ENCODE peak calls at places on chromosome 10, in eight cellular contexts. One of them, this sample, is unnamed.

GRCh38 chr10:32680803-32681557 is 235.0 kb downstream of the CCDC7 start:
- DNase-seq in bronchial epithelial cell: no peak
- DNase-seq in LoVo: no peak
- DNase-seq in kidney tubule cell: no peak
- DNase-seq in pulmonary artery endothelial cell: no peak
- DNase-seq in upper lobe of right lung: no peak
- DNase-seq in nephron progenitor cell: no peak
- DNase-seq in stimulated activated CD4-positive, alpha-beta T cell treated with anti-CD3 and anti-CD28 coated beads, Interleukin-1b, Interleukin-23, amount 100 ng/mL, for 48 hours: peak
- DNase-seq in this sample: no peak

GRCh38 chr10:1536341-1536740 is 201.0 kb downstream of the ADARB2 start:
- DNase-seq in bronchial epithelial cell: peak
- DNase-seq in LoVo: no peak
- DNase-seq in kidney tubule cell: peak
- DNase-seq in pulmonary artery endothelial cell: no peak
- DNase-seq in upper lobe of right lung: no peak
- DNase-seq in nephron progenitor cell: no peak
- DNase-seq in stimulated activated CD4-positive, alpha-beta T cell treated with anti-CD3 and anti-CD28 coated beads, Interleukin-1b, Interleukin-23, amount 100 ng/mL, for 48 hours: no peak
- DNase-seq in this sample: no peak

GRCh38 chr10:82266438-82266837 is 391.4 kb downstream of the NRG3 start:
- DNase-seq in bronchial epithelial cell: peak
- DNase-seq in LoVo: no peak
- DNase-seq in kidney tubule cell: peak
- DNase-seq in pulmonary artery endothelial cell: no peak
- DNase-seq in upper lobe of right lung: no peak
- DNase-seq in nephron progenitor cell: no peak
- DNase-seq in stimulated activated CD4-positive, alpha-beta T cell treated with anti-CD3 and anti-CD28 coated beads, Interleukin-1b, Interleukin-23, amount 100 ng/mL, for 48 hours: no peak
- DNase-seq in this sample: no peak

GRCh38 chr10:116608683-116609594 is 11.8 kb upstream of the PNLIPRP2 start:
- DNase-seq in bronchial epithelial cell: no peak
- DNase-seq in LoVo: no peak
- DNase-seq in kidney tubule cell: no peak
- DNase-seq in pulmonary artery endothelial cell: no peak
- DNase-seq in upper lobe of right lung: no peak
- DNase-seq in nephron progenitor cell: peak
- DNase-seq in stimulated activated CD4-positive, alpha-beta T cell treated with anti-CD3 and anti-CD28 coated beads, Interleukin-1b, Interleukin-23, amount 100 ng/mL, for 48 hours: no peak
- DNase-seq in this sample: no peak

GRCh38 chr10:123166618-123167017 is 12.4 kb downstream of the BUB3 start:
- DNase-seq in bronchial epithelial cell: no peak
- DNase-seq in LoVo: no peak
- DNase-seq in kidney tubule cell: peak
- DNase-seq in pulmonary artery endothelial cell: no peak
- DNase-seq in upper lobe of right lung: no peak
- DNase-seq in nephron progenitor cell: no peak
- DNase-seq in stimulated activated CD4-positive, alpha-beta T cell treated with anti-CD3 and anti-CD28 coated beads, Interleukin-1b, Interleukin-23, amount 100 ng/mL, for 48 hours: no peak
- DNase-seq in this sample: no peak

GRCh38 chr10:61548371-61548770 is 95.2 kb upstream of the TMEM26 start:
- DNase-seq in bronchial epithelial cell: no peak
- DNase-seq in LoVo: no peak
- DNase-seq in kidney tubule cell: no peak
- DNase-seq in pulmonary artery endothelial cell: no peak
- DNase-seq in upper lobe of right lung: no peak
- DNase-seq in nephron progenitor cell: no peak
- DNase-seq in stimulated activated CD4-positive, alpha-beta T cell treated with anti-CD3 and anti-CD28 coated beads, Interleukin-1b, Interleukin-23, amount 100 ng/mL, for 48 hours: no peak
- DNase-seq in this sample: no peak

GRCh38 chr10:32004161-32004591 is 52.0 kb downstream of the KIF5B start:
- DNase-seq in bronchial epithelial cell: no peak
- DNase-seq in LoVo: no peak
- DNase-seq in kidney tubule cell: no peak
- DNase-seq in pulmonary artery endothelial cell: no peak
- DNase-seq in upper lobe of right lung: no peak
- DNase-seq in nephron progenitor cell: no peak
- DNase-seq in stimulated activated CD4-positive, alpha-beta T cell treated with anti-CD3 and anti-CD28 coated beads, Interleukin-1b, Interleukin-23, amount 100 ng/mL, for 48 hours: no peak
- DNase-seq in this sample: no peak

GRCh38 chr10:45425628-45426563 is 51.9 kb downstream of the ALOX5 start:
- DNase-seq in bronchial epithelial cell: peak
- DNase-seq in LoVo: peak
- DNase-seq in kidney tubule cell: peak
- DNase-seq in pulmonary artery endothelial cell: no peak
- DNase-seq in upper lobe of right lung: peak
- DNase-seq in nephron progenitor cell: no peak
- DNase-seq in stimulated activated CD4-positive, alpha-beta T cell treated with anti-CD3 and anti-CD28 coated beads, Interleukin-1b, Interleukin-23, amount 100 ng/mL, for 48 hours: no peak
- DNase-seq in this sample: no peak

GRCh38 chr10:75073442-75073841 is 38.0 kb upstream of the SAMD8 start:
- DNase-seq in bronchial epithelial cell: no peak
- DNase-seq in LoVo: no peak
- DNase-seq in kidney tubule cell: no peak
- DNase-seq in pulmonary artery endothelial cell: no peak
- DNase-seq in upper lobe of right lung: no peak
- DNase-seq in nephron progenitor cell: no peak
- DNase-seq in stimulated activated CD4-positive, alpha-beta T cell treated with anti-CD3 and anti-CD28 coated beads, Interleukin-1b, Interleukin-23, amount 100 ng/mL, for 48 hours: no peak
- DNase-seq in this sample: no peak

GRCh38 chr10:104080762-104081161 is 4.9 kb downstream of the COL17A1 start:
- DNase-seq in bronchial epithelial cell: peak
- DNase-seq in LoVo: peak
- DNase-seq in kidney tubule cell: peak
- DNase-seq in pulmonary artery endothelial cell: peak
- DNase-seq in upper lobe of right lung: no peak
- DNase-seq in nephron progenitor cell: no peak
- DNase-seq in stimulated activated CD4-positive, alpha-beta T cell treated with anti-CD3 and anti-CD28 coated beads, Interleukin-1b, Interleukin-23, amount 100 ng/mL, for 48 hours: no peak
- DNase-seq in this sample: peak

GRCh38 chr10:96556003-96556402 is 30.8 kb downstream of the TM9SF3 start:
- DNase-seq in bronchial epithelial cell: peak
- DNase-seq in LoVo: no peak
- DNase-seq in kidney tubule cell: no peak
- DNase-seq in pulmonary artery endothelial cell: no peak
- DNase-seq in upper lobe of right lung: no peak
- DNase-seq in nephron progenitor cell: no peak
- DNase-seq in stimulated activated CD4-positive, alpha-beta T cell treated with anti-CD3 and anti-CD28 coated beads, Interleukin-1b, Interleukin-23, amount 100 ng/mL, for 48 hours: no peak
- DNase-seq in this sample: no peak

GRCh38 chr10:7121154-7121797 is 289.6 kb downstream of the SFMBT2 start:
- DNase-seq in bronchial epithelial cell: no peak
- DNase-seq in LoVo: peak
- DNase-seq in kidney tubule cell: peak
- DNase-seq in pulmonary artery endothelial cell: no peak
- DNase-seq in upper lobe of right lung: peak
- DNase-seq in nephron progenitor cell: peak
- DNase-seq in stimulated activated CD4-positive, alpha-beta T cell treated with anti-CD3 and anti-CD28 coated beads, Interleukin-1b, Interleukin-23, amount 100 ng/mL, for 48 hours: peak
- DNase-seq in this sample: peak

GRCh38 chr10:63767512-63767911 is 246.3 kb downstream of the REEP3 start:
- DNase-seq in bronchial epithelial cell: peak
- DNase-seq in LoVo: no peak
- DNase-seq in kidney tubule cell: no peak
- DNase-seq in pulmonary artery endothelial cell: no peak
- DNase-seq in upper lobe of right lung: no peak
- DNase-seq in nephron progenitor cell: no peak
- DNase-seq in stimulated activated CD4-positive, alpha-beta T cell treated with anti-CD3 and anti-CD28 coated beads, Interleukin-1b, Interleukin-23, amount 100 ng/mL, for 48 hours: no peak
- DNase-seq in this sample: no peak

GRCh38 chr10:78960316-78960800 is 108.4 kb upstream of the ZMIZ1 start:
- DNase-seq in bronchial epithelial cell: peak
- DNase-seq in LoVo: no peak
- DNase-seq in kidney tubule cell: peak
- DNase-seq in pulmonary artery endothelial cell: no peak
- DNase-seq in upper lobe of right lung: no peak
- DNase-seq in nephron progenitor cell: no peak
- DNase-seq in stimulated activated CD4-positive, alpha-beta T cell treated with anti-CD3 and anti-CD28 coated beads, Interleukin-1b, Interleukin-23, amount 100 ng/mL, for 48 hours: no peak
- DNase-seq in this sample: no peak

GRCh38 chr10:96416643-96417042 is 57.8 kb upstream of the OPALIN start:
- DNase-seq in bronchial epithelial cell: no peak
- DNase-seq in LoVo: no peak
- DNase-seq in kidney tubule cell: no peak
- DNase-seq in pulmonary artery endothelial cell: no peak
- DNase-seq in upper lobe of right lung: no peak
- DNase-seq in nephron progenitor cell: no peak
- DNase-seq in stimulated activated CD4-positive, alpha-beta T cell treated with anti-CD3 and anti-CD28 coated beads, Interleukin-1b, Interleukin-23, amount 100 ng/mL, for 48 hours: no peak
- DNase-seq in this sample: no peak

GRCh38 chr10:52491246-52492000 is 177.3 kb downstream of the DKK1 start:
- DNase-seq in bronchial epithelial cell: no peak
- DNase-seq in LoVo: no peak
- DNase-seq in kidney tubule cell: no peak
- DNase-seq in pulmonary artery endothelial cell: no peak
- DNase-seq in upper lobe of right lung: no peak
- DNase-seq in nephron progenitor cell: no peak
- DNase-seq in stimulated activated CD4-positive, alpha-beta T cell treated with anti-CD3 and anti-CD28 coated beads, Interleukin-1b, Interleukin-23, amount 100 ng/mL, for 48 hours: no peak
- DNase-seq in this sample: no peak

GRCh38 chr10:51950996-51951392 is 251.6 kb upstream of the CSTF2T start:
- DNase-seq in bronchial epithelial cell: no peak
- DNase-seq in LoVo: no peak
- DNase-seq in kidney tubule cell: no peak
- DNase-seq in pulmonary artery endothelial cell: no peak
- DNase-seq in upper lobe of right lung: no peak
- DNase-seq in nephron progenitor cell: no peak
- DNase-seq in stimulated activated CD4-positive, alpha-beta T cell treated with anti-CD3 and anti-CD28 coated beads, Interleukin-1b, Interleukin-23, amount 100 ng/mL, for 48 hours: no peak
- DNase-seq in this sample: no peak

GRCh38 chr10:51250278-51250914 is 176.1 kb downstream of the PRKG1 start:
- DNase-seq in bronchial epithelial cell: no peak
- DNase-seq in LoVo: no peak
- DNase-seq in kidney tubule cell: no peak
- DNase-seq in pulmonary artery endothelial cell: no peak
- DNase-seq in upper lobe of right lung: no peak
- DNase-seq in nephron progenitor cell: no peak
- DNase-seq in stimulated activated CD4-positive, alpha-beta T cell treated with anti-CD3 and anti-CD28 coated beads, Interleukin-1b, Interleukin-23, amount 100 ng/mL, for 48 hours: no peak
- DNase-seq in this sample: no peak

GRCh38 chr10:101091546-101092290 is 29.9 kb downstream of the KAZALD1 start:
- DNase-seq in bronchial epithelial cell: peak
- DNase-seq in LoVo: no peak
- DNase-seq in kidney tubule cell: no peak
- DNase-seq in pulmonary artery endothelial cell: no peak
- DNase-seq in upper lobe of right lung: no peak
- DNase-seq in nephron progenitor cell: no peak
- DNase-seq in stimulated activated CD4-positive, alpha-beta T cell treated with anti-CD3 and anti-CD28 coated beads, Interleukin-1b, Interleukin-23, amount 100 ng/mL, for 48 hours: no peak
- DNase-seq in this sample: no peak

GRCh38 chr10:61136151-61136550 is 192.2 kb upstream of the RHOBTB1 start:
- DNase-seq in bronchial epithelial cell: peak
- DNase-seq in LoVo: no peak
- DNase-seq in kidney tubule cell: peak
- DNase-seq in pulmonary artery endothelial cell: peak
- DNase-seq in upper lobe of right lung: no peak
- DNase-seq in nephron progenitor cell: no peak
- DNase-seq in stimulated activated CD4-positive, alpha-beta T cell treated with anti-CD3 and anti-CD28 coated beads, Interleukin-1b, Interleukin-23, amount 100 ng/mL, for 48 hours: no peak
- DNase-seq in this sample: no peak

GRCh38 chr10:33706191-33706590 is 371.7 kb upstream of the NRP1 start:
- DNase-seq in bronchial epithelial cell: peak
- DNase-seq in LoVo: no peak
- DNase-seq in kidney tubule cell: peak
- DNase-seq in pulmonary artery endothelial cell: no peak
- DNase-seq in upper lobe of right lung: no peak
- DNase-seq in nephron progenitor cell: no peak
- DNase-seq in stimulated activated CD4-positive, alpha-beta T cell treated with anti-CD3 and anti-CD28 coated beads, Interleukin-1b, Interleukin-23, amount 100 ng/mL, for 48 hours: no peak
- DNase-seq in this sample: no peak

GRCh38 chr10:114925675-114926204 is 12.3 kb upstream of the TRUB1 start:
- DNase-seq in bronchial epithelial cell: peak
- DNase-seq in LoVo: peak
- DNase-seq in kidney tubule cell: peak
- DNase-seq in pulmonary artery endothelial cell: peak
- DNase-seq in upper lobe of right lung: no peak
- DNase-seq in nephron progenitor cell: peak
- DNase-seq in stimulated activated CD4-positive, alpha-beta T cell treated with anti-CD3 and anti-CD28 coated beads, Interleukin-1b, Interleukin-23, amount 100 ng/mL, for 48 hours: peak
- DNase-seq in this sample: peak

GRCh38 chr10:100966887-100967286 is 2.4 kb upstream of the SEMA4G start:
- DNase-seq in bronchial epithelial cell: no peak
- DNase-seq in LoVo: no peak
- DNase-seq in kidney tubule cell: no peak
- DNase-seq in pulmonary artery endothelial cell: no peak
- DNase-seq in upper lobe of right lung: no peak
- DNase-seq in nephron progenitor cell: no peak
- DNase-seq in stimulated activated CD4-positive, alpha-beta T cell treated with anti-CD3 and anti-CD28 coated beads, Interleukin-1b, Interleukin-23, amount 100 ng/mL, for 48 hours: no peak
- DNase-seq in this sample: no peak

This sample was measured in activated CD8-positive, alpha-beta T cell treated with anti-CD3 and anti-CD28 coated beads for 36 hours.